ENCODE peak calls at places on chromosomes 1 and 21, in four cellular contexts. X is cardiac fibroblast, H is AG09309, P is heart left ventricle. B is an unnamed sample.

GRCh38 chr1:93716974-93717373 is 35.3 kb upstream of the BCAR3 start:
- DNase-seq in X (peak; percentile 66), P (no peak), H (no peak), B (peak; percentile 98)

GRCh38 chr1:225631041-225631663 is 21.8 kb downstream of the ENAH start:
- DNase-seq in X (no peak), H (no peak), P (no peak), B (no peak)

GRCh38 chr21:36073181-36073580 is 3.4 kb downstream of the CBR1 start:
- DNase-seq in X (no peak), H (no peak), P (no peak), B (no peak)

GRCh38 chr1:209783338-209783737 is 1.0 kb downstream of the C1orf74 start:
- DNase-seq in H (no peak), X (no peak), P (no peak), B (no peak)

GRCh38 chr1:224068458-224068770 is 45.5 kb upstream of the FBXO28 start:
- DNase-seq in P (no peak), X (no peak), H (no peak), B (no peak)

GRCh38 chr21:37787456-37787855 is 128.8 kb downstream of the KCNJ6 start:
- DNase-seq in H (peak; percentile 52), X (peak; percentile 93), P (no peak), B (no peak)

GRCh38 chr1:10250663-10251062 is 40.3 kb downstream of the KIF1B start:
- DNase-seq in P (no peak), H (no peak), X (no peak), B (no peak)

GRCh38 chr21:35062016-35062415 is 12.9 kb upstream of the RUNX1 start:
- DNase-seq in H (no peak), X (no peak), P (no peak), B (no peak)

GRCh38 chr21:45302082-45303061 is 14.7 kb upstream of the POFUT2 start:
- DNase-seq in X (peak; percentile 77), H (no peak), P (peak; percentile 86), B (no peak)

GRCh38 chr1:59422921-59423575 is 126.2 kb downstream of the FGGY start:
- DNase-seq in P (no peak), H (no peak), X (peak; percentile 30), B (no peak)

GRCh38 chr1:28172690-28173150 is 3.8 kb downstream of the PTAFR start:
- DNase-seq in H (no peak), X (no peak), P (no peak), B (peak; percentile 65)

GRCh38 chr1:29504266-29504665 is 267.9 kb downstream of the PTPRU start:
- DNase-seq in H (no peak), X (no peak), P (no peak), B (no peak)

GRCh38 chr1:25642710-25643109 is 26.1 kb downstream of the MAN1C1 start:
- DNase-seq in H (no peak), X (peak; percentile 43), P (no peak), B (peak; percentile 76)

GRCh38 chr1:40252601-40253000 is 4.9 kb downstream of the TMCO2 start:
- DNase-seq in P (no peak), H (no peak), X (no peak), B (no peak)

GRCh38 chr1:179296356-179296755 is 2.8 kb downstream of the SOAT1 start:
- DNase-seq in P (no peak), H (no peak), X (no peak), B (no peak)

GRCh38 chr1:179293340-179294327 is at the start of gene SOAT1:
- DNase-seq in X (peak; percentile 83), P (peak; percentile 98), H (peak; percentile 46), B (peak; percentile 85)

GRCh38 chr1:179298952-179299351 is 5.4 kb downstream of the SOAT1 start:
- DNase-seq in H (no peak), P (no peak), X (no peak), B (peak; percentile 91)

GRCh38 chr1:179296831-179297377 is 3.3 kb downstream of the SOAT1 start:
- DNase-seq in H (no peak), X (no peak), P (no peak), B (no peak)

DNA sequence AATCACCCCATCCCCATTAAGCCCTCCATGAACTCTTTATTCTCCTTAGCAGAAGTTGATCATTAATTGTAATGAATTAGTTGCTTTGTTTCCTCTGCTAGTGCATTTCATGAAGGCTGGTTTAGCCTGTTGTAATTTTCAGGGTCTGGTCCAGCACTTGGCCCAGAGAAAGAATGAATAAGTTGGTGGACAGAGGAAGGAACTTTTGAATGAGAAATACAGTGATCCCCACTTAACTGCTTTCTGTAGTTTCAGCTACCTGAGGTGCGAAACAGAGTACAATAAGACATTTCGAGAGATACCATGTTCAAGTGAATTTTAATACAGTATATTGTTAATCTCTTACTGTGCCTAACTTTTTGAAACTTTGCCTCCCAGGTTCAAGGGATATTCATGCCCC is 1.8 kb downstream of the SOAT1 start:
- DNase-seq in H (no peak), P (no peak), X (no peak), B (no peak)
- H3K4me3 ChIP-seq in H (no peak overlapping the region), P (no peak overlapping the region), X (peak overlapping the region; percentile 87), B (peak overlapping the region; percentile 85)

GRCh38 chr1:202580604-202581003 is 129.7 kb downstream of the SYT2 start:
- DNase-seq in H (no peak), X (no peak), P (no peak), B (no peak)
- H3K4me3 ChIP-seq in H (no peak overlapping the region), X (no peak overlapping the region), P (no peak overlapping the region), B (no peak overlapping the region)

GRCh38 chr1:236235116-236235515 is 46.6 kb downstream of the ERO1B start:
- DNase-seq in H (no peak), P (no peak), X (no peak), B (no peak)
- H3K4me3 ChIP-seq in H (no peak overlapping the region), P (no peak overlapping the region), X (no peak overlapping the region), B (no peak overlapping the region)

GRCh38 chr1:113190930-113191329 is 117.9 kb downstream of the LRIG2 start:
- DNase-seq in X (no peak), P (no peak), H (no peak), B (no peak)
- H3K4me3 ChIP-seq in X (no peak overlapping the region), P (no peak overlapping the region), H (no peak overlapping the region), B (no peak overlapping the region)

DNA sequence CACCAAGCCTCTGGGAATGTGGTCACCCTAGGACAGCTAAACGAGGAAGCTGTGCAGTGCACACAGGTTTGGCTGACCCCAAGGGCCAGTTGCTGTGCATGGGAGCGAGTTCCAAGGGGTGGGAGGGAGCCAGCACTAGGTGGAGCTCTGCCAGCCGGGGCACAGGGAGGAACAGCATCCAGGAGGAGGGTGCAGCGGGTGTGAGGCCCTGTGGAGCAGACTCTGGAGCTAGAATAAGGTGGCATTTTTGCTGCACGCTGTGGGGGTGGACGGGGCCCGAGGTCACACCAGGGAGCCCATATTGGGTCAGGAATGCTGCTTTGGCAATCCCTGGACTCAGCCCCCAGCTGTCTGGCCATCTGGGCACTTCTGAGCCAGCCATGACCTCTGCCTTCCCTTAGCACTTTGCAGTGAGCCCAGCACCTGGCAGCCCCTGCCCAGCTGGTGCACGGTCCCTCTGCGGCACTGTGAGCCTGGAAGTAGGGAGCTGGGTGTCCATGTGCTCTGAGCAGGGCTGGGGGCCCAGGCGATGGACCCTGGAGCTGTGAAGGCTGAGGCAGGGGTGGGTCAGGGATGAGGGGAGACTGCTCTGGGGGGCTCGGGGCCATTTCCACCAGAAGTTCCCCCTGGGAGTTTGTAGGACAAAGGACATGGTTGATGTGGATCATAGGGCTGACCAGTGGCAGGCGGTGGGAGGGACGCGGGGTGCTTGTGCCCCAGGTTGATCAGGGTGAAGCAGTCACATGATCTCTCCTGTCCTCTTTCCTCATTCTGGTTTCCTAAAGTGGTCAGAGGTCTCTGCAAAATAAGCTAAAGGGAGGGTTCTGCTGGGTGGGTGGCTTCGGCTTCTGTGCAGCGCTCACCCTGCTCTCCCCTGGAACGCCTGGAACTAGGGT is 8.9 kb downstream of the PDXK start:
- DNase-seq in X (peak; percentile 43), H (no peak), P (no peak), B (no peak)
- H3K4me3 ChIP-seq in X (peak overlapping the region; percentile 11), H (no peak overlapping the region), P (peak overlapping the region; percentile 60), B (peak overlapping the region; percentile 39)